ENCODE peak calls at places on chromosomes 16 and 17, in nine cellular contexts. Z is ELR; H is CD4-positive, alpha-beta T cell; O is NCI-H1694 treated with DMSO at 0.1 percent for 48 hours; K is stimulated activated CD4-positive, alpha-beta T cell treated with anti-CD3 and anti-CD28 coated beads, Interleukin-2, amount 100 ng/mL, for 48 hours; E is progenitor cell of endocrine pancreas; D is RCC 7860; U is NB4; F is NCI-H460. P is an unnamed sample.

GRCh38 chr17:29791336-29791735 is 138.7 kb downstream of the SSH2 start:
- DNase-seq in Z (no peak), H (no peak), O (no peak), K (no peak), E (no peak), D (no peak), U (no peak), F (no peak), P (no peak)

GRCh38 chr16:67014641-67015315 is 14.2 kb upstream of the CBFB start:
- DNase-seq in Z (no peak), H (no peak), O (no peak), K (no peak), E (no peak), D (no peak), U (peak; percentile 28), F (no peak), P (no peak)

GRCh38 chr17:11610999-11611566 is 12.8 kb downstream of the DNAH9 start:
- DNase-seq in Z (no peak), H (no peak), O (no peak), K (no peak), E (no peak), D (no peak), U (no peak), F (no peak), P (no peak)

GRCh38 chr17:36463916-36464764 is 22.3 kb upstream of the ZNHIT3 start:
- DNase-seq in Z (peak; percentile 91), H (peak; percentile 9), O (no peak), K (peak; percentile 38), E (peak; percentile 84), D (peak; percentile 55), U (peak; percentile 83), F (peak; percentile 85), P (peak; percentile 51)

GRCh38 chr16:48041861-48042435 is 113.8 kb downstream of the ABCC12 start:
- DNase-seq in Z (no peak), H (no peak), O (no peak), K (no peak), E (peak; percentile 20), D (no peak), U (peak; percentile 7), F (no peak), P (peak; percentile 40)

GRCh38 chr17:5526821-5527598 is 40.6 kb downstream of the MIS12 start:
- DNase-seq in Z (peak; percentile 98), H (no peak), O (peak; percentile 3), K (peak; percentile 54), E (no peak), D (peak; percentile 96), U (peak; percentile 73), F (no peak), P (peak; percentile 38)

GRCh38 chr16:66511615-66512500 is 38.1 kb downstream of the TK2 start:
- DNase-seq in Z (peak; percentile 82), H (no peak), O (peak; percentile 44), K (no peak), E (no peak), D (peak; percentile 96), U (peak; percentile 35), F (peak; percentile 66), P (peak; percentile 55)

GRCh38 chr17:77568540-77568939 is 390.0 kb upstream of the TNRC6C start:
- DNase-seq in Z (no peak), H (no peak), O (no peak), K (no peak), E (no peak), D (no peak), U (no peak), F (no peak), P (no peak)

GRCh38 chr17:77746901-77747620 is 211.4 kb upstream of the TNRC6C start:
- DNase-seq in Z (no peak), H (no peak), O (no peak), K (no peak), E (no peak), D (no peak), U (no peak), F (no peak), P (no peak)

GRCh38 chr17:57215317-57215716 is 41.0 kb upstream of the MSI2 start:
- DNase-seq in Z (peak; percentile 67), H (no peak), O (no peak), K (no peak), E (no peak), D (no peak), U (no peak), F (no peak), P (no peak)

GRCh38 chr16:89355036-89355435 is 135.3 kb downstream of the ANKRD11 start:
- DNase-seq in Z (no peak), H (no peak), O (no peak), K (no peak), E (no peak), D (no peak), U (no peak), F (no peak), P (no peak)

GRCh38 chr17:64385187-64386083 is 5.2 kb downstream of the PECAM1 start:
- DNase-seq in Z (peak; percentile 97), H (no peak), O (no peak), K (peak; percentile 28), E (no peak), D (peak; percentile 87), U (peak; percentile 93), F (no peak), P (no peak)

GRCh38 chr17:40242774-40243173 is 23.7 kb downstream of the WIPF2 start:
- DNase-seq in Z (no peak), H (no peak), O (no peak), K (no peak), E (no peak), D (no peak), U (no peak), F (no peak), P (no peak)

GRCh38 chr16:59044616-59045015 is 310.5 kb upstream of the GOT2 start:
- DNase-seq in Z (no peak), H (no peak), O (no peak), K (no peak), E (no peak), D (no peak), U (no peak), F (no peak), P (no peak)

GRCh38 chr17:40307691-40308289 is 1.2 kb upstream of the RARA start:
- DNase-seq in Z (no peak), H (no peak), O (peak; percentile 40), K (no peak), E (no peak), D (no peak), U (peak; percentile 42), F (no peak), P (no peak)

GRCh38 chr17:850828-851759 is 68.9 kb downstream of the MRM3 start:
- DNase-seq in Z (peak; percentile 53), H (no peak), O (peak; percentile 7), K (no peak), E (no peak), D (no peak), U (no peak), F (no peak), P (no peak)

GRCh38 chr17:81851423-81851822 is 8.9 kb downstream of the P4HB start:
- DNase-seq in Z (no peak), H (no peak), O (no peak), K (no peak), E (no peak), D (no peak), U (no peak), F (no peak), P (no peak)

GRCh38 chr17:81537856-81538555 is 9.8 kb downstream of the FSCN2 start:
- DNase-seq in Z (no peak), H (no peak), O (peak; percentile 55), K (no peak), E (no peak), D (no peak), U (no peak), F (no peak), P (no peak)

GRCh38 chr16:7835032-7835431 is 502.4 kb downstream of the RBFOX1 start:
- DNase-seq in Z (no peak), H (no peak), O (peak; percentile 74), K (no peak), E (no peak), D (no peak), U (no peak), F (no peak), P (no peak)

GRCh38 chr17:38461683-38462082 is 33.4 kb downstream of the ARHGAP23 start:
- DNase-seq in Z (no peak), H (no peak), O (no peak), K (no peak), E (no peak), D (no peak), U (no peak), F (no peak), P (peak; percentile 39)

GRCh38 chr16:73031155-73031866 is 16.6 kb downstream of the ZFHX3 start:
- DNase-seq in Z (peak; percentile 16), H (no peak), O (no peak), K (no peak), E (no peak), D (no peak), U (no peak), F (no peak), P (no peak)

GRCh38 chr17:8447816-8448215 is 12.1 kb downstream of the NDEL1 start:
- DNase-seq in Z (no peak), H (no peak), O (no peak), K (no peak), E (no peak), D (no peak), U (no peak), F (no peak), P (peak; percentile 72)

GRCh38 chr17:38352245-38353083 is 820 bp downstream of the SOCS7 start:
- DNase-seq in Z (peak; percentile 49), H (peak; percentile 7), O (no peak), K (peak; percentile 7), E (no peak), D (no peak), U (peak; percentile 76), F (no peak), P (no peak)

GRCh38 chr17:17494499-17495447 is 1.4 kb downstream of the RASD1 start:
- DNase-seq in Z (peak; percentile 59), H (no peak), O (no peak), K (peak; percentile 3), E (peak; percentile 39), D (no peak), U (no peak), F (no peak), P (peak; percentile 66)

GRCh38 chr16:47888142-47888541 is 267.7 kb downstream of the ABCC12 start:
- DNase-seq in Z (peak; percentile 79), H (no peak), O (no peak), K (no peak), E (no peak), D (peak; percentile 41), U (no peak), F (no peak), P (no peak)

GRCh38 chr16:56697456-56698155 is 15.3 kb downstream of the MT1X start:
- DNase-seq in Z (no peak), H (no peak), O (no peak), K (no peak), E (no peak), D (no peak), U (no peak), F (no peak), P (no peak)

GRCh38 chr16:74844041-74844826 is 69.6 kb upstream of the FA2H start:
- DNase-seq in Z (peak; percentile 23), H (no peak), O (no peak), K (no peak), E (no peak), D (no peak), U (no peak), F (no peak), P (no peak)

GRCh38 chr17:8144401-8145295 is 7.6 kb downstream of the PER1 start:
- DNase-seq in Z (no peak), H (no peak), O (no peak), K (no peak), E (no peak), D (no peak), U (no peak), F (no peak), P (no peak)

GRCh38 chr16:707062-707538 is 1.5 kb upstream of the FBXL16 start:
- DNase-seq in Z (no peak), H (no peak), O (no peak), K (no peak), E (no peak), D (no peak), U (no peak), F (no peak), P (no peak)

GRCh38 chr17:58487589-58488427 is at the start of gene HSF5:
- DNase-seq in Z (no peak), H (peak; percentile 62), O (no peak), K (peak; percentile 65), E (no peak), D (no peak), U (no peak), F (no peak), P (no peak)